ENCODE peak calls at places on chromosomes 12 and 14, in four cellular contexts. B is adrenal gland, T is left ventricle myocardium inferior, K is mesenchymal stem cell. I is an unnamed sample.

GRCh38 chr14:69924181-69924580 is 45.0 kb downstream of the SMOC1 start:
- DNase-seq in B (no peak), T (no peak), K (no peak), I (no peak)

GRCh38 chr14:91729756-91730155 is 2.1 kb downstream of the CATSPERB start:
- DNase-seq in B (no peak), T (no peak), K (no peak), I (no peak)

GRCh38 chr12:118398878-118399277 is 22.5 kb downstream of the SUDS3 start:
- DNase-seq in B (no peak), T (no peak), K (peak), I (no peak)

GRCh38 chr12:122836027-122836921 is 1.0 kb downstream of the HIP1R start:
- DNase-seq in B (peak), T (no peak), K (peak), I (peak)

GRCh38 chr12:42893802-42894201 is 304.3 kb upstream of the PRICKLE1 start:
- DNase-seq in B (no peak), T (no peak), K (no peak), I (no peak)

GRCh38 chr14:61608245-61609142 is 86.8 kb upstream of the HIF1A start:
- DNase-seq in B (no peak), T (no peak), K (no peak), I (no peak)

GRCh38 chr14:39492267-39492666 is 60.0 kb upstream of the FBXO33 start:
- DNase-seq in B (no peak), T (no peak), K (peak), I (peak)

GRCh38 chr12:8499616-8500015 is 13.7 kb upstream of the CLEC4D start:
- DNase-seq in B (no peak), T (no peak), K (no peak), I (no peak)

GRCh38 chr12:49059385-49060232 is 985 bp downstream of the KMT2D start:
- DNase-seq in B (no peak), T (no peak), K (peak), I (peak)

GRCh38 chr12:48105321-48105866 is 485 bp downstream of the SENP1 start:
- DNase-seq in B (no peak), T (no peak), K (no peak), I (peak)

GRCh38 chr12:59055204-59055839 is 135.0 kb upstream of the LRIG3 start:
- DNase-seq in B (no peak), T (no peak), K (peak), I (no peak)
- H3K27ac ChIP-seq in B (no peak), T (no peak), K (peak), I (no peak)

GRCh38 chr12:27424631-27425230 is 21.8 kb upstream of the SMCO2 start:
- DNase-seq in B (peak), T (no peak), K (peak), I (peak)
- H3K27ac ChIP-seq in B (no peak), T (no peak), K (no peak), I (no peak)

GRCh38 chr14:103652806-103653205 is 23.8 kb downstream of the KLC1 start:
- DNase-seq in B (no peak), T (no peak), K (no peak), I (no peak)
- H3K27ac ChIP-seq in B (no peak), T (peak), K (no peak), I (peak)

DNA sequence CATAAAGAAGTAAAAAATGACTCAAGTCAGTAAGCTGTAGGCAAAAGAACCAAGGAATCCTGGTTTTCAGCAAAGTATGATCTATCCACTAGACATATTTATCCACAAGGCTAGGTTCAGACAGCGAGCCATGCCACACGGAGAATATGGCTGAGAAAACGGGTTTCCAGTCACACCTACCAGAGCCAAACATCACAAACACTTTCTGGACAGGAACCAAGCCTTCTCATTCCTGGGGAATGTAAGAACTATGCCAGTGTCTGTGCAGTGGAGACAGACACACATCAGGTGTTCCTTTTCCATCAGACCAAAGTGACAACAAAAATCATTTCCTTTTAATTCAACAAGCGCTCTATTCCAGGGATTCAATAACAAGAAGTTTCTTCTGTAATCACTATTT is 41.1 kb downstream of the AREL1 start:
- DNase-seq in B (no peak), T (no peak), K (peak), I (no peak)
- H3K27ac ChIP-seq in B (no peak), T (no peak), K (peak), I (no peak)

GRCh38 chr12:64180951-64181350 is 41.1 kb downstream of the KICS2 start:
- DNase-seq in B (no peak), T (no peak), K (peak), I (peak)
- H3K27ac ChIP-seq in B (peak), T (peak), K (peak), I (no peak)

DNA sequence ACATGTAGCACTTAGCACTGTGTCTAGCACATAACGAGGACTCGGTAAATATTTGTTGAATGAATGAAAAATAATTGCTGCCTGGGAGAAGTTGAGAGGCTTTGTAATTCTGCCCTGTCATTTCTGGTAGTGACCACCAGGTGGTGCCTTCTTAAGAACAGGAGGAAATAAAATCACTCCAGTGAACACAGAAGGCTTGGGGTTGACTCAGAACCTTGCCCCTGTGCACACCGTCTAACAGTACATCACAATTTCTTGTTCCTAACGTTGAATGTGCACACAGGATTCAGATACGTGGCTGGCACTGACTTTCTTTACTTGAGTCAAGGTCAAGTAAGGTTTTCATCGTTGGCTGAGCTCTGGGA is 91.8 kb downstream of the RGS6 start:
- DNase-seq in B (peak), T (no peak), K (no peak), I (peak)
- H3K27ac ChIP-seq in B (no peak), T (peak), K (no peak), I (no peak)

DNA sequence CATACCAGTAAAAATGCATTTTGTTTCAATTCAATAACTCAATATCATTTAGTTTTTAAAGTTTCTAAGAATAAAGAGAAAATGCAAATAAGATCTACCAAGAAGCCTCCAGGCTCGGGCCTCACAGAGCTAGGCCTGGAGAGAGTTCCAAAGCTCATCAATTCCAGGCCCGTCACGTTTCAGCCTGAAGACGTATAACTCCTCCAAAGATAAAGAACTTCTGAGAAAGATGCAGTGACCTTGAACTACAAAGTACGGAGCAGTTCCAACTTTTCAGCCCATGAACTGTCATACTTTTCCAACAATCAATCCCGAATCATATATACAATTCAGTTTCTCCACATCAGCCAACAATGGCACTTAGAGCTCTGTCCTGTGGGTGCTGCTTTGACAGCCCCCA is 17.8 kb downstream of the CORO1C start:
- DNase-seq in B (no peak), T (no peak), K (no peak), I (no peak)
- H3K27ac ChIP-seq in B (peak), T (peak), K (no peak), I (no peak)

GRCh38 chr14:48323655-48324054 is 648.2 kb upstream of the MDGA2 start:
- DNase-seq in B (no peak), T (no peak), K (peak), I (no peak)
- H3K27ac ChIP-seq in B (no peak), T (no peak), K (no peak), I (no peak)

I was measured in A673.